ENCODE peak calls at places on chromosomes 7 and 10, in ten cellular contexts. One of them, this sample, is unnamed.

GRCh38 chr7:99379043-99379577 is 4.6 kb downstream of the ARPC1B start:
- DNase-seq in EL: peak
- DNase-seq in T-helper 1 cell: peak
- DNase-seq in stimulated activated CD4-positive, alpha-beta T cell treated with anti-CD3 and anti-CD28 coated beads, Interleukin-1b, Interleukin-23, amount 100 ng/mL, for 1 hour: peak
- DNase-seq in HL-60: peak
- DNase-seq in CD4-positive, alpha-beta T cell: peak
- DNase-seq in activated CD4-positive, alpha-beta T cell treated with anti-CD3 and anti-CD28 coated beads, Interleukin-2, amount 10 ng/mL, durations not matched to agents 7 days and 5 days: peak
- DNase-seq in dorsolateral prefrontal cortex: no peak
- DNase-seq in GM23248: peak
- DNase-seq in M059J: peak
- DNase-seq in this sample: peak

GRCh38 chr10:132397036-132397541 is at the start of gene PWWP2B:
- DNase-seq in CD4-positive, alpha-beta T cell: peak
- DNase-seq in EL: peak
- DNase-seq in dorsolateral prefrontal cortex: no peak
- DNase-seq in stimulated activated CD4-positive, alpha-beta T cell treated with anti-CD3 and anti-CD28 coated beads, Interleukin-1b, Interleukin-23, amount 100 ng/mL, for 1 hour: peak
- DNase-seq in M059J: no peak
- DNase-seq in GM23248: peak
- DNase-seq in T-helper 1 cell: peak
- DNase-seq in activated CD4-positive, alpha-beta T cell treated with anti-CD3 and anti-CD28 coated beads, Interleukin-2, amount 10 ng/mL, durations not matched to agents 7 days and 5 days: peak
- DNase-seq in HL-60: no peak
- DNase-seq in this sample: no peak

GRCh38 chr7:70837589-70837988 is 294.4 kb upstream of the GALNT17 start:
- DNase-seq in T-helper 1 cell: no peak
- DNase-seq in dorsolateral prefrontal cortex: no peak
- DNase-seq in GM23248: no peak
- DNase-seq in HL-60: no peak
- DNase-seq in CD4-positive, alpha-beta T cell: no peak
- DNase-seq in stimulated activated CD4-positive, alpha-beta T cell treated with anti-CD3 and anti-CD28 coated beads, Interleukin-1b, Interleukin-23, amount 100 ng/mL, for 1 hour: no peak
- DNase-seq in activated CD4-positive, alpha-beta T cell treated with anti-CD3 and anti-CD28 coated beads, Interleukin-2, amount 10 ng/mL, durations not matched to agents 7 days and 5 days: no peak
- DNase-seq in M059J: no peak
- DNase-seq in EL: no peak
- DNase-seq in this sample: no peak

GRCh38 chr7:29288534-29289091 is 94.0 kb downstream of the CHN2 start:
- DNase-seq in HL-60: no peak
- DNase-seq in dorsolateral prefrontal cortex: no peak
- DNase-seq in GM23248: no peak
- DNase-seq in M059J: no peak
- DNase-seq in activated CD4-positive, alpha-beta T cell treated with anti-CD3 and anti-CD28 coated beads, Interleukin-2, amount 10 ng/mL, durations not matched to agents 7 days and 5 days: no peak
- DNase-seq in T-helper 1 cell: no peak
- DNase-seq in EL: no peak
- DNase-seq in CD4-positive, alpha-beta T cell: no peak
- DNase-seq in stimulated activated CD4-positive, alpha-beta T cell treated with anti-CD3 and anti-CD28 coated beads, Interleukin-1b, Interleukin-23, amount 100 ng/mL, for 1 hour: no peak
- DNase-seq in this sample: no peak

GRCh38 chr7:17560516-17560915 is 262.1 kb downstream of the AHR start:
- DNase-seq in EL: no peak
- DNase-seq in activated CD4-positive, alpha-beta T cell treated with anti-CD3 and anti-CD28 coated beads, Interleukin-2, amount 10 ng/mL, durations not matched to agents 7 days and 5 days: no peak
- DNase-seq in GM23248: peak
- DNase-seq in M059J: peak
- DNase-seq in HL-60: no peak
- DNase-seq in CD4-positive, alpha-beta T cell: no peak
- DNase-seq in stimulated activated CD4-positive, alpha-beta T cell treated with anti-CD3 and anti-CD28 coated beads, Interleukin-1b, Interleukin-23, amount 100 ng/mL, for 1 hour: no peak
- DNase-seq in dorsolateral prefrontal cortex: no peak
- DNase-seq in T-helper 1 cell: no peak
- DNase-seq in this sample: peak

GRCh38 chr7:2031496-2031895 is 201.2 kb downstream of the MAD1L1 start:
- DNase-seq in dorsolateral prefrontal cortex: no peak
- DNase-seq in CD4-positive, alpha-beta T cell: peak
- DNase-seq in HL-60: no peak
- DNase-seq in stimulated activated CD4-positive, alpha-beta T cell treated with anti-CD3 and anti-CD28 coated beads, Interleukin-1b, Interleukin-23, amount 100 ng/mL, for 1 hour: no peak
- DNase-seq in EL: no peak
- DNase-seq in activated CD4-positive, alpha-beta T cell treated with anti-CD3 and anti-CD28 coated beads, Interleukin-2, amount 10 ng/mL, durations not matched to agents 7 days and 5 days: no peak
- DNase-seq in T-helper 1 cell: peak
- DNase-seq in GM23248: no peak
- DNase-seq in M059J: no peak
- DNase-seq in this sample: no peak

GRCh38 chr10:87987206-87987605 is 123.8 kb downstream of the PTEN start:
- DNase-seq in GM23248: no peak
- DNase-seq in stimulated activated CD4-positive, alpha-beta T cell treated with anti-CD3 and anti-CD28 coated beads, Interleukin-1b, Interleukin-23, amount 100 ng/mL, for 1 hour: no peak
- DNase-seq in HL-60: no peak
- DNase-seq in activated CD4-positive, alpha-beta T cell treated with anti-CD3 and anti-CD28 coated beads, Interleukin-2, amount 10 ng/mL, durations not matched to agents 7 days and 5 days: no peak
- DNase-seq in EL: no peak
- DNase-seq in T-helper 1 cell: no peak
- DNase-seq in dorsolateral prefrontal cortex: no peak
- DNase-seq in M059J: no peak
- DNase-seq in CD4-positive, alpha-beta T cell: no peak
- DNase-seq in this sample: no peak

GRCh38 chr10:18282094-18282493 is 141.9 kb downstream of the CACNB2 start:
- DNase-seq in T-helper 1 cell: no peak
- DNase-seq in dorsolateral prefrontal cortex: no peak
- DNase-seq in activated CD4-positive, alpha-beta T cell treated with anti-CD3 and anti-CD28 coated beads, Interleukin-2, amount 10 ng/mL, durations not matched to agents 7 days and 5 days: no peak
- DNase-seq in stimulated activated CD4-positive, alpha-beta T cell treated with anti-CD3 and anti-CD28 coated beads, Interleukin-1b, Interleukin-23, amount 100 ng/mL, for 1 hour: no peak
- DNase-seq in M059J: no peak
- DNase-seq in CD4-positive, alpha-beta T cell: no peak
- DNase-seq in HL-60: no peak
- DNase-seq in GM23248: no peak
- DNase-seq in EL: no peak
- DNase-seq in this sample: no peak

GRCh38 chr7:4871930-4872675 is 10.3 kb upstream of the PAPOLB start:
- DNase-seq in CD4-positive, alpha-beta T cell: no peak
- DNase-seq in dorsolateral prefrontal cortex: no peak
- DNase-seq in GM23248: no peak
- DNase-seq in T-helper 1 cell: no peak
- DNase-seq in HL-60: no peak
- DNase-seq in M059J: no peak
- DNase-seq in activated CD4-positive, alpha-beta T cell treated with anti-CD3 and anti-CD28 coated beads, Interleukin-2, amount 10 ng/mL, durations not matched to agents 7 days and 5 days: no peak
- DNase-seq in stimulated activated CD4-positive, alpha-beta T cell treated with anti-CD3 and anti-CD28 coated beads, Interleukin-1b, Interleukin-23, amount 100 ng/mL, for 1 hour: no peak
- DNase-seq in EL: no peak
- DNase-seq in this sample: no peak

GRCh38 chr10:97485647-97486281 is 12.5 kb downstream of the MMS19 start:
- DNase-seq in CD4-positive, alpha-beta T cell: no peak
- DNase-seq in EL: no peak
- DNase-seq in GM23248: no peak
- DNase-seq in M059J: no peak
- DNase-seq in stimulated activated CD4-positive, alpha-beta T cell treated with anti-CD3 and anti-CD28 coated beads, Interleukin-1b, Interleukin-23, amount 100 ng/mL, for 1 hour: no peak
- DNase-seq in activated CD4-positive, alpha-beta T cell treated with anti-CD3 and anti-CD28 coated beads, Interleukin-2, amount 10 ng/mL, durations not matched to agents 7 days and 5 days: no peak
- DNase-seq in T-helper 1 cell: no peak
- DNase-seq in HL-60: no peak
- DNase-seq in dorsolateral prefrontal cortex: no peak
- DNase-seq in this sample: no peak